ENCODE peak calls at places on chromosome 1, in seven cellular contexts. V, R, O, H, C, E and T are unnamed samples. For H3K4me1 and H3K9me3, the result is how much of the 10 kb centered on the place peaks cover.

GRCh38 chr1:204431310-204432184 is 19.9 kb upstream of the PPP1R15B start:
- DNase-seq in V (peak), R (peak), O (peak), H (peak), C (peak), E (peak), T (peak)

GRCh38 chr1:41890841-41891311 is 27.8 kb downstream of the HIVEP3 start:
- DNase-seq in V (peak), R (no peak), O (no peak), H (peak), C (no peak), E (peak), T (peak)

GRCh38 chr1:67611841-67612240 is 73.2 kb upstream of the GADD45A start:
- DNase-seq in V (no peak), R (no peak), O (no peak), H (no peak), C (no peak), E (peak), T (no peak)

GRCh38 chr1:9766759-9767442 is 56.9 kb downstream of the CLSTN1 start:
- DNase-seq in V (no peak), R (peak), O (peak), H (no peak), C (no peak), E (peak), T (no peak)

GRCh38 chr1:17214876-17215544 is 10.1 kb downstream of the PADI1 start:
- DNase-seq in V (no peak), R (no peak), O (no peak), H (no peak), C (no peak), E (no peak), T (no peak)

GRCh38 chr1:29752141-29752540 is 515.8 kb downstream of the PTPRU start:
- DNase-seq in V (no peak), R (no peak), O (no peak), H (no peak), C (no peak), E (no peak), T (no peak)

GRCh38 chr1:114116086-114116485 is 37.6 kb downstream of the SYT6 start:
- DNase-seq in V (no peak), R (no peak), O (no peak), H (no peak), C (no peak), E (no peak), T (no peak)

GRCh38 chr1:244730153-244730933 is 77.4 kb downstream of the DESI2 start:
- DNase-seq in V (peak), R (peak), O (peak), H (peak), C (peak), E (peak), T (peak)

GRCh38 chr1:23732363-23733224 is 10.7 kb upstream of the ELOA start:
- DNase-seq in V (no peak), R (peak), O (peak), H (no peak), C (no peak), E (peak), T (no peak)

GRCh38 chr1:113792986-113793385 is 19.3 kb downstream of the RSBN1 start:
- DNase-seq in V (no peak), R (no peak), O (no peak), H (no peak), C (no peak), E (peak), T (no peak)

GRCh38 chr1:224488806-224489584 is 54.4 kb upstream of the WDR26 start:
- DNase-seq in V (no peak), R (no peak), O (no peak), H (no peak), C (no peak), E (peak), T (no peak)

GRCh38 chr1:243264718-243265117 is 8.9 kb downstream of the SDCCAG8 start:
- DNase-seq in V (no peak), R (peak), O (no peak), H (no peak), C (no peak), E (peak), T (no peak)

GRCh38 chr1:182347019-182347418 is 44.6 kb downstream of the GLUL start:
- DNase-seq in V (no peak), R (no peak), O (no peak), H (no peak), C (no peak), E (no peak), T (no peak)

GRCh38 chr1:155052412-155053400 is 1.6 kb downstream of the ADAM15 start:
- DNase-seq in V (peak), R (peak), O (no peak), H (peak), C (no peak), E (no peak), T (peak)

GRCh38 chr1:4627353-4627752 is 27.1 kb upstream of the AJAP1 start:
- DNase-seq in V (no peak), R (no peak), O (peak), H (no peak), C (no peak), E (no peak), T (no peak)

GRCh38 chr1:156527584-156527983 is 27.0 kb upstream of the MEF2D start:
- DNase-seq in V (no peak), R (no peak), O (no peak), H (no peak), C (no peak), E (no peak), T (no peak)

GRCh38 chr1:107899655-107900054 is 65.3 kb downstream of the VAV3 start:
- DNase-seq in V (no peak), R (no peak), O (no peak), H (no peak), C (no peak), E (no peak), T (no peak)

GRCh38 chr1:201019321-201019977 is 4.1 kb downstream of the KIF21B start:
- DNase-seq in V (no peak), R (peak), O (peak), H (peak), C (no peak), E (no peak), T (peak)

GRCh38 chr1:218718977-218719376 is 373.8 kb downstream of the TGFB2 start:
- DNase-seq in V (no peak), R (peak), O (no peak), H (no peak), C (no peak), E (peak), T (no peak)

GRCh38 chr1:235511470-235512240 is 7.4 kb upstream of the B3GALNT2 start:
- DNase-seq in V (no peak), R (peak), O (no peak), H (no peak), C (no peak), E (peak), T (no peak)

GRCh38 chr1:165738794-165739193 is 29.9 kb downstream of the TMCO1 start:
- DNase-seq in V (no peak), R (no peak), O (no peak), H (no peak), C (no peak), E (no peak), T (no peak)
- H3K4me1 ChIP-seq in V (under half), R (under half), O (under half), H (under half), C (under half), E (under half), T (under half)

DNA sequence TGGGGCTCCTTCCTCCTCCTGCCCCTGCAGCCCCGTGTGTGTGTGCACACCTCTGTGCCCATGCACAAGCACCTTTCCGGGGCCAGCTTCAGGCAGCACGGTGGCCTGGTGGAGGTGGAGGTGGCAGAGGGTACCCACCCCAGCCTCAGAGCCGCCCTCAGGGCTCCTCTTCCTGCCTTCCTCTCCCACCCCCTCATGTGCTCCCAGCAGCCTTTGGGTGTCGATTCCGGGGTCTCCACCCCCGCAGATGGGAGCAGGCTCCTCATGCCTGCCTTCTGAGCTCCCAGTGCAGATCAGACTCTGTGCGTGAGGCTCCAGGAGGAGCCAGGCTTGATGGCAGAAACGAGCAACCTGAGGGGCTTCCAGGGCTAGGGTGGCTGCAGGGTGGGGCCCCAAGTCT is 29.2 kb upstream of the PLCH2 start:
- DNase-seq in V (no peak), R (no peak), O (no peak), H (no peak), C (no peak), E (no peak), T (no peak)
- H3K27ac ChIP-seq in V (no peak), R (peak), O (no peak), H (no peak), C (no peak), E (no peak), T (no peak)

GRCh38 chr1:159429074-159429861 is 2.7 kb upstream of the OR10J4 start:
- DNase-seq in V (no peak), R (peak), O (no peak), H (no peak), C (no peak), E (peak), T (no peak)
- H3K9me3 ChIP-seq in V (under half), R (under half), O (under half), H (under half), C (under half), E (under half), T (under half)

GRCh38 chr1:3453891-3454810 is at the start of gene ARHGEF16:
- DNase-seq in V (peak), R (peak), O (no peak), H (peak), C (peak), E (peak), T (peak)

GRCh38 chr1:3456449-3456963 is 2.0 kb downstream of the ARHGEF16 start:
- DNase-seq in V (no peak), R (no peak), O (no peak), H (peak), C (no peak), E (no peak), T (peak)

GRCh38 chr1:3455630-3456448 is 1.4 kb downstream of the ARHGEF16 start:
- DNase-seq in V (no peak), R (no peak), O (no peak), H (peak), C (peak), E (no peak), T (peak)

GRCh38 chr1:3453203-3453761 is 1.2 kb upstream of the ARHGEF16 start:
- DNase-seq in V (peak), R (peak), O (peak), H (peak), C (peak), E (peak), T (peak)

DNA sequence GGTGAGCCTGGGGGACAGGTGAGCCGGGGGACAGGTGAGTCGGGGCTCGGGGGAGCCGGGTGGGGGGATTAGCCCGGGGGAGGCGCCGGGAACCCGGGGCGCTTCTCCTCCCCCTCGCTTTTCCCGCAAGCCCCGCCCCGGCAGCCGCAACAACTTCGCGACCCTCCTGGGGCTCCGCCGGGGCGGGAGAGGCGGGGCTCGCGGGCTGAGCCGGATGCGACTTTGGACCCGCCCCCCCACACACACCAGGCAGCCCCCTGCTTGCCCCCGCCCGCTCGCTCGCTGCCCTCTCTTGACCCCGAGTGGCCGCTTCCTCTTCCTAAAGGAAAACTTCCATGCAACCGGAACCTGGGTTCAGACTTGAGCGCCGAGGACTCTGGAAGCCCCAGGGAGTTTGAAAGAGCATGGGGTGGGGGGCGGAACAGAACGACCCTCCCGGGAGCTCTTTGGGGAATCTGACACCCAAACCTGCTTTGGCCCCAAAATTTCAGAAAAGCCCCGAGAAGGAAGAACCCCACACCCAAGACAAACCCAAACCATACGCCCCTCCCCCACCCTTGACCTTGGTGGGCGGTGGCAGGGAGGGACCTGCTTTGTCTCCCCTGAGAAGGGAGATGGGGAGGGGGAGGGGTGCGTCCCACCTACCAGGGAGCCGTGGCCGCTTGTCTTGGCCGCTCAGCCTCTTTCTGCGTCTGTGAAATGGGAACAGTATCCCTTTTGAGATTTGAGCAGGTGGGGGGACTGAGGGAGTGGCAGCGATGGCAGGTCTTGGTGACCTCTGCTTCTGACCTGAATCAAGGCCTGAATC is 550 bp downstream of the ARHGEF16 start:
- DNase-seq in V (peak), R (no peak), O (no peak), H (peak), C (peak), E (no peak), T (peak)
- H3K4me1 ChIP-seq in V (under half), R (under half), O (under half), H (under half), C (under half), E (under half), T (under half)

GRCh38 chr1:96281491-96281890 is 440.1 kb upstream of the PTBP2 start:
- DNase-seq in V (no peak), R (no peak), O (no peak), H (no peak), C (no peak), E (no peak), T (no peak)
- H3K27ac ChIP-seq in V (no peak), R (no peak), O (no peak), H (no peak), C (no peak), E (no peak), T (no peak)

DNA sequence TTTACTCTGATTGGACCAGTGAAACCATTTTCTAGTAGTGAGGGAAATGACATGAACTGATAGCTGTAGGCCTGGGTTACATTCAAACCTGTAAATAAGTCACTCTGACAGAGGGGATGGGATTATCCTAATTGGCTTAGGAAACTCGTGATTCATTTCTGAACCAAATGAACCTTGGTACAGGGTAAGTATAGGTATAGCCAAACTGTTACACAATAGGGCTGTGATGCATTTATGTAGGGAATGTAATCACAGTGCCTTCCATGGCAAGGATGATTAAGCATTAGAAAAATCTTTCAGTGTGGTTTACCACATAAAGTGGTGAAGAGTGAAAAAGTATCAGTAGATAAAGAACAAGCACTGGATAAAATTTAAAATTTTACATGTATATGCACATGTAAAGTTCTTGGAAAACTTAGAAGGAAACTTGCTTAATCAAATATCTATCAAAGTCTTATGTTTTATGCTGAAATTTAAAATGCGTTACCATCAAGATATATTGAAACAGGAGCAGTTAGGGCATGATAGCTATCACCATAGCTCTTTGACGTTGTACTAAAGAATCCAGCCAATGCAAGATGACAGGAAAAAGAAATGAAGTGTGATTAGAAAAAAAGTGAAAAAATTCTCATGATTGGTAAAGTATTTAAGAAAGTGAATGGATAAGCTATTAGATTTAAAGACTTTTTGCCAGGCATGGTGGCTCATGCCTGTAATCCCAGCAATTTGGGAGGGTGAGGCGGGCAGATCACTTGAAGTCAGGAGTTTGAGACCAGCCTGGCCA is 63.0 kb downstream of the RABGAP1L start:
- DNase-seq in V (no peak), R (no peak), O (no peak), H (no peak), C (no peak), E (peak), T (no peak)
- H3K9me3 ChIP-seq in V (under half), R (under half), O (under half), H (under half), C (under half), E (under half), T (under half)

GRCh38 chr1:39110882-39111281 is 84.7 kb downstream of the NDUFS5 start:
- DNase-seq in V (no peak), R (no peak), O (no peak), H (no peak), C (no peak), E (peak), T (no peak)
- H3K4me1 ChIP-seq in V (half or more), R (half or more), O (under half), H (half or more), C (under half), E (under half), T (under half)

GRCh38 chr1:19204665-19205266 is 5.3 kb downstream of the UBR4 start:
- DNase-seq in V (no peak), R (no peak), O (no peak), H (no peak), C (no peak), E (peak), T (no peak)
- H3K27ac ChIP-seq in V (peak), R (no peak), O (peak), H (peak), C (no peak), E (no peak), T (no peak)

GRCh38 chr1:164452549-164452948 is 106.4 kb upstream of the PBX1 start:
- DNase-seq in V (no peak), R (no peak), O (no peak), H (no peak), C (no peak), E (no peak), T (no peak)
- H3K9me3 ChIP-seq in V (under half), R (under half), O (under half), H (under half), C (under half), E (under half), T (under half)

GRCh38 chr1:115170396-115170795 is 81.1 kb upstream of the TSPAN2 start:
- DNase-seq in V (no peak), R (no peak), O (no peak), H (no peak), C (no peak), E (no peak), T (no peak)

GRCh38 chr1:115173151-115173550 is 83.8 kb upstream of the TSPAN2 start:
- DNase-seq in V (no peak), R (no peak), O (no peak), H (no peak), C (no peak), E (peak), T (no peak)

GRCh38 chr1:115172270-115172669 is 83.0 kb upstream of the TSPAN2 start:
- DNase-seq in V (no peak), R (no peak), O (no peak), H (no peak), C (no peak), E (no peak), T (peak)

GRCh38 chr1:115168026-115168425 is 78.7 kb upstream of the TSPAN2 start:
- DNase-seq in V (no peak), R (no peak), O (no peak), H (no peak), C (no peak), E (peak), T (no peak)

GRCh38 chr1:115170972-115171392 is 81.7 kb upstream of the TSPAN2 start:
- DNase-seq in V (no peak), R (no peak), O (no peak), H (no peak), C (no peak), E (no peak), T (no peak)
- H3K4me1 ChIP-seq in V (under half), R (under half), O (under half), H (under half), C (under half), E (under half), T (under half)